ENCODE peak calls at places on chromosomes 4 and X, in four cellular contexts. N is HCT116, D is PC-9, Z is hepatocyte. X is an unnamed sample.

GRCh38 chrX:110561036-110561435 is 202.4 kb downstream of the RTL9 start:
- DNase-seq in N (no peak), D (peak; percentile 1), Z (no peak), X (peak; percentile 70)

GRCh38 chr4:94015956-94016355 is 187.4 kb downstream of the ATOH1 start:
- DNase-seq in N (no peak), D (no peak), Z (no peak), X (no peak)

GRCh38 chrX:134173541-134174272 is 63.3 kb upstream of the CCDC160 start:
- DNase-seq in N (no peak), D (no peak), Z (no peak), X (no peak)

GRCh38 chrX:11470231-11470630 is 177.0 kb downstream of the AMELX start:
- DNase-seq in N (no peak), D (no peak), Z (no peak), X (peak; percentile 81)

GRCh38 chr4:121041307-121042090 is 30.8 kb downstream of the NDNF start:
- DNase-seq in N (no peak), D (no peak), Z (no peak), X (no peak)

GRCh38 chrX:13109811-13110210 is 65.4 kb upstream of the FAM9C start:
- DNase-seq in N (no peak), D (no peak), Z (peak; percentile 58), X (peak; percentile 36)

GRCh38 chr4:38154251-38154650 is 194.1 kb downstream of the PTTG2 start:
- DNase-seq in N (no peak), D (no peak), Z (no peak), X (no peak)

GRCh38 chr4:99846891-99847290 is 30.3 kb downstream of the DAPP1 start:
- DNase-seq in N (no peak), D (no peak), Z (no peak), X (no peak)

GRCh38 chr4:4267981-4268380 is 20.0 kb upstream of the TMEM128 start:
- DNase-seq in N (no peak), D (no peak), Z (no peak), X (no peak)

GRCh38 chrX:150361070-150361776 is 1.9 kb upstream of the MAMLD1 start:
- DNase-seq in N (no peak), D (peak; percentile 25), Z (peak; percentile 40), X (peak; percentile 16)

GRCh38 chrX:23785564-23785963 is 2.6 kb downstream of the SAT1 start:
- DNase-seq in N (no peak), D (no peak), Z (no peak), X (no peak)

GRCh38 chrX:139246295-139246694 is 284.2 kb upstream of the F9 start:
- DNase-seq in N (no peak), D (no peak), Z (no peak), X (peak; percentile 45)

GRCh38 chrX:78522601-78523000 is 136.5 kb downstream of the RTL3 start:
- DNase-seq in N (no peak), D (no peak), Z (no peak), X (no peak)

GRCh38 chr4:157687971-157688370 is 467.4 kb downstream of the GRIA2 start:
- DNase-seq in N (no peak), D (no peak), Z (no peak), X (no peak)
- H3K9me2 ChIP-seq in N (no peaks in the 10 kb centered on the region), D (no peaks in the 10 kb centered on the region), Z (no peaks in the 10 kb centered on the region), X (no peaks in the 10 kb centered on the region)

GRCh38 chr4:77170926-77171325 is 13.9 kb downstream of the CCNG2 start:
- DNase-seq in N (no peak), D (no peak), Z (no peak), X (no peak)
- H3K36me3 ChIP-seq in N (peaks cover 10% of the 10 kb centered on the region), D (no peaks in the 10 kb centered on the region), Z (no peaks in the 10 kb centered on the region), X (peaks cover 25% of the 10 kb centered on the region)

GRCh38 chr4:25100710-25101109 is 59.5 kb downstream of the SEPSECS start:
- DNase-seq in N (no peak), D (no peak), Z (no peak), X (no peak)

GRCh38 chr4:25098964-25099843 is 61.0 kb downstream of the SEPSECS start:
- DNase-seq in N (no peak), D (no peak), Z (peak; percentile 54), X (peak; percentile 75)

GRCh38 chr4:25095756-25096552 is 64.3 kb downstream of the SEPSECS start:
- DNase-seq in N (no peak), D (no peak), Z (no peak), X (no peak)

GRCh38 chr4:25100156-25100555 is 60.1 kb downstream of the SEPSECS start:
- DNase-seq in N (no peak), D (no peak), Z (no peak), X (no peak)

DNA sequence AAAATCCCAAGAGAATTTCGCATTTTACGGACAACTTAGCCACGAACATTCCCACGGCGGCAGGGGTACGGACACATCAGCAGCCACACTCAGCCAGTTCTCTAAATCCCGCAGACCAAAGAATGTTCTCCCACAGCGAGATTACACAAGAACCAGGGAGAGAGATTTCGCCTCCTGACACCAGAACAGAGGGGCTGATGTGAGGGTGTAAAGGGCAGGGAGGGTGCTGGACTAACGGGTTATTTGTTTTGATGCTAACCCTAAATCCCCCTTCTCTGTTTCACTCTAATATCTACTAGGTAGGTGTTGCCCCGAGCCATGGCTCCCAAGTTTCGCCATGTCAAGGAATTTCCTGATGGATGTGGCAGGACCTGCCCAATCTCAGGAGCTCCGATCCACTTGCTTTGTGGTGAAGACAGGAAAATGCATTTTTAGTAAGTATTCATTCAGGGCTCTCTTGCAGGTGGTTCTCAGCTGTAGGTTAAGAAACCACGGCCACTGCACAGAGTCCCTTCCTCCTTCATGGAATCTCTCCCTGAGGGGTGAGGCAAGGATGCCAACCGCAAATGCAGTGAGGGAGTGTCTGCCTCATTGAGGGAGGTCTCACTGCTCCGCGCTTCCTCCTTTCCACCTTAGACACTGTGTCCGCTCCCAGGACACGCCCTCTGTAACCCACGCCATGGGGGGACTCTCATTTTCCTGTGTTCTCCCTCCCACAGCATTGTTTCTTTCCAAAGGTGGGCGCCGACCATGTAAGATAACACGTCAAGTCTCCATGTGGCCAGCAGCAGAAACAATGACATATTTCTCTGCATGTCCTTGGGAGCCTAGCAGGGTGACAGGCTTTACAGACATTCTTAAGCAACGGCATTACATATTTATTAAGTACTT is 63.5 kb downstream of the SEPSECS start:
- DNase-seq in N (no peak), D (no peak), Z (no peak), X (no peak)
- H3K4me2 ChIP-seq in N (no peak overlapping the region), D (no peak overlapping the region), Z (no peak overlapping the region), X (no peak overlapping the region)

GRCh38 chrX:617891-618290 is 12.7 kb upstream of the SHOX start:
- DNase-seq in N (no peak), D (no peak), Z (no peak), X (no peak)

GRCh38 chrX:619451-619811 is 11.2 kb upstream of the SHOX start:
- DNase-seq in N (no peak), D (no peak), Z (no peak), X (no peak)

GRCh38 chrX:622104-622503 is 8.5 kb upstream of the SHOX start:
- DNase-seq in N (no peak), D (no peak), Z (no peak), X (no peak)

GRCh38 chrX:618761-619450 is 11.7 kb upstream of the SHOX start:
- DNase-seq in N (no peak), D (no peak), Z (no peak), X (no peak)

GRCh38 chrX:619812-620493 is 10.6 kb upstream of the SHOX start:
- DNase-seq in N (no peak), D (no peak), Z (no peak), X (no peak)
- H3K9me2 ChIP-seq in N (no peaks in the 10 kb centered on the region), D (no peaks in the 10 kb centered on the region), Z (no peaks in the 10 kb centered on the region), X (no peaks in the 10 kb centered on the region)

GRCh38 chr4:5746829-5747745 is 36.1 kb downstream of the EVC start:
- DNase-seq in N (no peak), D (no peak), Z (no peak), X (peak; percentile 82)

GRCh38 chr4:5749568-5749967 is 38.6 kb downstream of the EVC start:
- DNase-seq in N (no peak), D (no peak), Z (no peak), X (no peak)

GRCh38 chr4:5750052-5750950 is 39.3 kb downstream of the EVC start:
- DNase-seq in N (no peak), D (no peak), Z (no peak), X (peak; percentile 81)

GRCh38 chr4:5746250-5746649 is 35.2 kb downstream of the EVC start:
- DNase-seq in N (no peak), D (no peak), Z (no peak), X (no peak)

GRCh38 chr4:5747746-5748365 is 36.9 kb downstream of the EVC start:
- DNase-seq in N (no peak), D (peak; percentile 37), Z (peak; percentile 63), X (peak; percentile 97)
- H3K36me3 ChIP-seq in N (no peaks in the 10 kb centered on the region), D (no peaks in the 10 kb centered on the region), Z (no peaks in the 10 kb centered on the region), X (peaks cover 33% of the 10 kb centered on the region)

DNA sequence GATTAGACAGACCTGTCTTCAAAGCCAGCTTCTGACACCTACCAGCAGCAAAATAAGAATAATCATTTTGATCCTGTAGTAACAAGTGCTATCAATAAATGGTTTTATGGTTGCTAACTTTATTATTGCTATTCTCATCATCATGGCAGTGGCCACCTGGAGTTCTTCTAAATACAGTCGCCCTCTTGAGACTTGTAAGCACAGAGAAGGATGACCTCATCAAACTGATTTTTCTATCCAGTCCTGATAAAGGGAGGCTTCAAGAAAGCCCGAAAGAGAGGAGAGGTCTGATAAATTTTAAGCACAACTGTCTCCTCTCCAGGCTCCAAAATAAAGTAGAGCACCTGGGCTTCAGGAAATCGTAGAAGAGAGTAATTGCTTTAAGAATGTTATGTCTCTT is 286.4 kb downstream of the USP46 start:
- DNase-seq in N (no peak), D (no peak), Z (no peak), X (no peak)
- H3K4me2 ChIP-seq in N (no peak overlapping the region), D (no peak overlapping the region), Z (no peak overlapping the region), X (no peak overlapping the region)

GRCh38 chr4:26863512-26863911 is 2.9 kb downstream of the STIM2 start:
- DNase-seq in N (no peak), D (no peak), Z (no peak), X (no peak)
- H3K9me2 ChIP-seq in N (no peaks in the 10 kb centered on the region), D (no peaks in the 10 kb centered on the region), Z (no peaks in the 10 kb centered on the region), X (no peaks in the 10 kb centered on the region)

GRCh38 chr4:78928835-78929234 is 10.4 kb downstream of the PAQR3 start:
- DNase-seq in N (no peak), D (no peak), Z (no peak), X (no peak)
- H3K36me3 ChIP-seq in N (peaks cover 10% of the 10 kb centered on the region), D (no peaks in the 10 kb centered on the region), Z (no peaks in the 10 kb centered on the region), X (peaks cover 21% of the 10 kb centered on the region)

GRCh38 chrX:154457491-154458115 is 478 bp upstream of the PLXNA3 start:
- DNase-seq in N (no peak), D (peak; percentile 80), Z (peak; percentile 75), X (peak; percentile 52)
- H3K4me2 ChIP-seq in N (peak overlapping the region; percentile 69), D (peak overlapping the region; percentile 69), Z (peak overlapping the region; percentile 74), X (no peak overlapping the region)